ENCODE peak calls at places on chromosomes 12 and 14, in five cellular contexts. D is DND-41, L is IMR-90, O is mammary epithelial cell, V is Panc1. C is an unnamed sample. For H3K4me1, the result is how much of the 10 kb centered on the place peaks cover.

GRCh38 chr14:62629070-62629580 is 416.1 kb downstream of the KCNH5 start:
- DNase-seq in O (no peak), L (no peak), D (no peak), V (no peak), C (no peak)

GRCh38 chr12:121239335-121239678 is 29.4 kb downstream of the P2RX4 start:
- DNase-seq in V (no peak), L (no peak), O (no peak), D (no peak), C (no peak)

GRCh38 chr12:63668028-63668799 is at the start of gene DPY19L2:
- DNase-seq in O (peak), L (peak), V (no peak), D (no peak), C (peak)

GRCh38 chr14:103943673-103944072 is 1.3 kb upstream of the RD3L start:
- DNase-seq in L (peak), V (no peak), O (no peak), D (no peak), C (no peak)

GRCh38 chr12:74899031-74899829 is 310.4 kb downstream of the KCNC2 start:
- DNase-seq in V (no peak), L (no peak), D (no peak), O (peak), C (peak)

GRCh38 chr14:20614038-20614840 is 23.1 kb upstream of the RNASE12 start:
- DNase-seq in L (no peak), O (no peak), D (peak), V (no peak), C (no peak)

GRCh38 chr12:6363330-6364036 is 11.9 kb downstream of the SCNN1A start:
- DNase-seq in D (peak), V (no peak), O (peak), L (peak), C (peak)

GRCh38 chr14:64760916-64761315 is 56.7 kb downstream of the PLEKHG3 start:
- DNase-seq in L (no peak), V (no peak), D (no peak), O (no peak), C (no peak)

GRCh38 chr12:57130941-57131340 is 2.7 kb downstream of the LRP1 start:
- DNase-seq in L (no peak), O (no peak), V (no peak), D (no peak), C (no peak)

GRCh38 chr12:65776994-65777393 is 47.3 kb upstream of the HMGA2 start:
- DNase-seq in V (no peak), D (no peak), O (no peak), L (no peak), C (no peak)

GRCh38 chr12:121958521-121959240 is 40.3 kb downstream of the CFAP251 start:
- DNase-seq in L (peak), V (no peak), O (no peak), D (no peak), C (no peak)

GRCh38 chr14:95525999-95526398 is 8.9 kb upstream of the GLRX5 start:
- DNase-seq in D (no peak), O (no peak), V (no peak), L (no peak), C (no peak)

GRCh38 chr12:33439587-33440011 is at the start of gene SYT10:
- DNase-seq in D (no peak), V (no peak), O (peak), L (no peak), C (no peak)

GRCh38 chr12:21551811-21552469 is 25.8 kb downstream of the SPX start:
- DNase-seq in D (no peak), O (no peak), V (no peak), L (no peak), C (no peak)

GRCh38 chr12:91990525-91990924 is 155.1 kb downstream of the BTG1 start:
- DNase-seq in V (no peak), O (no peak), L (peak), D (no peak), C (no peak)

GRCh38 chr14:92753250-92753649 is 4.8 kb upstream of the LGMN start:
- DNase-seq in O (no peak), D (no peak), V (no peak), L (no peak), C (no peak)

GRCh38 chr14:70289138-70289537 is 70.3 kb downstream of the COX16 start:
- DNase-seq in V (no peak), L (no peak), O (no peak), D (no peak), C (peak)

GRCh38 chr12:78087363-78087675 is 256.6 kb downstream of the NAV3 start:
- DNase-seq in V (no peak), O (no peak), D (no peak), L (peak), C (no peak)

GRCh38 chr14:46018846-46019420 is 632.6 kb downstream of the RPL10L start:
- DNase-seq in O (peak), L (no peak), V (no peak), D (no peak), C (no peak)

GRCh38 chr12:50924131-50924438 is 28.3 kb upstream of the HIGD1C start:
- DNase-seq in D (no peak), V (no peak), L (no peak), O (no peak), C (no peak)
- H3K4me1 ChIP-seq in D (half or more), V (under half), L (under half), O (under half), C (under half)

DNA sequence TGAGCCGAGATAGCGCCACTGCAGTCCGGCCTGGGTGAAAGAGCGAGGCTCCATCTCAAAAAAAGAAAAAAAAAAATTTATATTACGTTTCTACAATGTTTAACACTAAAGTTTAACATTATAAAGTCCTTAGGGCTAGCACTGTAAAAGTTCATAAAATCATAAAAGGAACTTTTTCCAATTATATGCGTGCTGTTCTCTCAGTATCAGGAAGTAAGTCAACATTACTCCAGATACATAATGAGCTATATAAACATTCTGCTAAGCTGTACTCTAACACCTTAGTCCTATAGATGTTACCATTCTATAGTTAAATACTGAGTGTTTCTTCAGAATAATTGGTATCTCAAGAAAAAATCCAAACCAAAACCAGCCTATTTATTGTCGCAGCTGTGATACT is 32.6 kb downstream of the SLC41A2 start:
- DNase-seq in D (no peak), L (no peak), O (no peak), V (no peak), C (no peak)
- H3K4me1 ChIP-seq in D (under half), L (under half), O (under half), V (under half), C (under half)

GRCh38 chr12:131024026-131024425 is 70.3 kb downstream of the ADGRD1 start:
- DNase-seq in V (no peak), D (no peak), L (no peak), O (no peak), C (no peak)
- H3K4me1 ChIP-seq in V (under half), D (under half), L (under half), O (under half), C (under half)

GRCh38 chr14:68394719-68395117 is 398.1 kb downstream of the ZFP36L1 start:
- DNase-seq in V (no peak), O (no peak), L (no peak), D (no peak), C (no peak)
- H3K4me1 ChIP-seq in V (under half), O (under half), L (under half), D (under half), C (under half)